ENCODE peak calls at places on chromosome 3, in six cellular contexts. One of them, this sample, is unnamed.

GRCh38 chr3:12062605-12063004 is 58.4 kb downstream of the SYN2 start:
- DNase-seq in fibroblast of the aortic adventitia: no peak
- DNase-seq in kidney: no peak
- DNase-seq in astrocyte of the spinal cord: no peak
- DNase-seq in cardiac fibroblast: no peak
- DNase-seq in IMR-90: no peak
- DNase-seq in this sample: no peak

GRCh38 chr3:107438671-107439070 is 61.4 kb downstream of the CCDC54 start:
- DNase-seq in astrocyte of the spinal cord: no peak
- DNase-seq in kidney: no peak
- DNase-seq in IMR-90: no peak
- DNase-seq in cardiac fibroblast: no peak
- DNase-seq in fibroblast of the aortic adventitia: no peak
- DNase-seq in this sample: no peak

GRCh38 chr3:115581347-115582135 is 41.8 kb upstream of the GAP43 start:
- DNase-seq in IMR-90: peak; percentile 15
- DNase-seq in kidney: no peak
- DNase-seq in cardiac fibroblast: peak; percentile 30
- DNase-seq in fibroblast of the aortic adventitia: peak; percentile 77
- DNase-seq in astrocyte of the spinal cord: peak; percentile 16
- DNase-seq in this sample: peak; percentile 40

GRCh38 chr3:196645091-196645490 is 5.6 kb downstream of the NRROS start:
- DNase-seq in cardiac fibroblast: no peak
- DNase-seq in astrocyte of the spinal cord: no peak
- DNase-seq in fibroblast of the aortic adventitia: no peak
- DNase-seq in kidney: peak; percentile 21
- DNase-seq in IMR-90: no peak
- DNase-seq in this sample: no peak

GRCh38 chr3:157290761-157291160 is 130.8 kb upstream of the CCNL1 start:
- DNase-seq in kidney: no peak
- DNase-seq in cardiac fibroblast: peak; percentile 90
- DNase-seq in IMR-90: peak; percentile 63
- DNase-seq in fibroblast of the aortic adventitia: peak; percentile 98
- DNase-seq in astrocyte of the spinal cord: peak; percentile 63
- DNase-seq in this sample: no peak

GRCh38 chr3:85760342-85760741 is 801.6 kb downstream of the CADM2 start:
- DNase-seq in fibroblast of the aortic adventitia: no peak
- DNase-seq in IMR-90: no peak
- DNase-seq in astrocyte of the spinal cord: no peak
- DNase-seq in kidney: no peak
- DNase-seq in cardiac fibroblast: no peak
- DNase-seq in this sample: peak; percentile 76

GRCh38 chr3:148881286-148881685 is 16.2 kb downstream of the CPA3 start:
- DNase-seq in fibroblast of the aortic adventitia: no peak
- DNase-seq in cardiac fibroblast: no peak
- DNase-seq in astrocyte of the spinal cord: peak; percentile 34
- DNase-seq in kidney: no peak
- DNase-seq in IMR-90: peak; percentile 37
- DNase-seq in this sample: no peak

GRCh38 chr3:136787226-136787793 is 31.6 kb upstream of the SLC35G2 start:
- DNase-seq in kidney: no peak
- DNase-seq in cardiac fibroblast: peak; percentile 55
- DNase-seq in fibroblast of the aortic adventitia: peak; percentile 84
- DNase-seq in IMR-90: peak; percentile 45
- DNase-seq in astrocyte of the spinal cord: peak; percentile 61
- DNase-seq in this sample: no peak

GRCh38 chr3:18124501-18124900 is 300.6 kb downstream of the SATB1 start:
- DNase-seq in cardiac fibroblast: peak; percentile 48
- DNase-seq in kidney: no peak
- DNase-seq in fibroblast of the aortic adventitia: peak; percentile 73
- DNase-seq in astrocyte of the spinal cord: peak; percentile 85
- DNase-seq in IMR-90: peak; percentile 67
- DNase-seq in this sample: peak; percentile 85

GRCh38 chr3:165884518-165884917 is 47.3 kb upstream of the BCHE start:
- DNase-seq in cardiac fibroblast: no peak
- DNase-seq in fibroblast of the aortic adventitia: no peak
- DNase-seq in IMR-90: no peak
- DNase-seq in astrocyte of the spinal cord: no peak
- DNase-seq in kidney: no peak
- DNase-seq in this sample: no peak

GRCh38 chr3:10223676-10224639 is 24.3 kb upstream of the TATDN2 start:
- DNase-seq in fibroblast of the aortic adventitia: no peak
- DNase-seq in IMR-90: no peak
- DNase-seq in astrocyte of the spinal cord: no peak
- DNase-seq in kidney: no peak
- DNase-seq in cardiac fibroblast: no peak
- DNase-seq in this sample: no peak

GRCh38 chr3:78402720-78403119 is 1362.8 kb downstream of the ROBO2 start:
- DNase-seq in IMR-90: no peak
- DNase-seq in kidney: no peak
- DNase-seq in fibroblast of the aortic adventitia: no peak
- DNase-seq in astrocyte of the spinal cord: no peak
- DNase-seq in cardiac fibroblast: no peak
- DNase-seq in this sample: peak; percentile 96

GRCh38 chr3:125245521-125245920 is 33.0 kb upstream of the SLC12A8 start:
- DNase-seq in fibroblast of the aortic adventitia: no peak
- DNase-seq in IMR-90: peak; percentile 83
- DNase-seq in kidney: no peak
- DNase-seq in cardiac fibroblast: no peak
- DNase-seq in astrocyte of the spinal cord: no peak
- DNase-seq in this sample: no peak

DNA sequence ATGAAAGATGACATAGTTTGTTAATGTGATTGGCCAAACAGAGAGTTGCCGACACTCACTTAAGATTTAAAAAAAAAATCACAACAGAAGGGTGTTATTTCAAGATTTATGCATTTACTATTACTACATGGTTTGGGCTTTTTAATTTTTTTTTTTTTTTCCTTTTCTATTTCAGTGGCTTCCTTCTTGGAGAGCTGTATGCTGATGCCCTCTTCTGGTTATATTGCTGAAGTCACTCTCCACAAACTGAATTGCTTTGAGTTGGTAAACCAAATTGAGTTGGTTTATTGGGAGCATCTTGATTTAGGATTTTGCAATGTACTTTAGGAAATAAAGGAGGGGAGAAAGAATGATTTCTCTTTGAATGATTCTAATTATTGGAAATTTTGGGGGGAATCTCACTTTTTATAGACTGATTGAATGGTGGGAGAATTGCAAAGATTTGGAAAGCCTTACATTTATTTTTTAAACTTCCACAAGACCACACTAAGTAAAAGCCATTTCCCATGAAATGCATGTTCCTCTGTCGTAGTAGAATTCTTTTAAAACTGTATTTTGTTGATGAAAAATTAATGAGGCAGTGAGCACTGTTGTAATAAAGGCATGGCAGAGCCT is 186.6 kb upstream of the FEZF2 start:
- DNase-seq in astrocyte of the spinal cord: peak; percentile 57
- DNase-seq in kidney: no peak
- DNase-seq in cardiac fibroblast: peak; percentile 72
- DNase-seq in IMR-90: peak; percentile 57
- DNase-seq in fibroblast of the aortic adventitia: peak; percentile 75
- DNase-seq in this sample: peak; percentile 56
- TF ChIP-seq CTCF in astrocyte of the spinal cord: peak; percentile 69
- TF ChIP-seq CTCF in kidney: peak; percentile 30
- TF ChIP-seq CTCF in cardiac fibroblast: peak; percentile 65
- TF ChIP-seq CTCF in IMR-90: peak; percentile 57
- TF ChIP-seq CTCF in fibroblast of the aortic adventitia: peak; percentile 70
- TF ChIP-seq CTCF in this sample: peak; percentile 44

GRCh38 chr3:72100626-72101187 is 315.8 kb upstream of the PROK2 start:
- DNase-seq in fibroblast of the aortic adventitia: peak; percentile 70
- DNase-seq in IMR-90: peak; percentile 60
- DNase-seq in cardiac fibroblast: peak; percentile 92
- DNase-seq in astrocyte of the spinal cord: peak; percentile 45
- DNase-seq in kidney: peak; percentile 92
- DNase-seq in this sample: peak; percentile 7

GRCh38 chr3:72101538-72101937 is 316.6 kb upstream of the PROK2 start:
- DNase-seq in fibroblast of the aortic adventitia: no peak
- DNase-seq in astrocyte of the spinal cord: no peak
- DNase-seq in cardiac fibroblast: no peak
- DNase-seq in kidney: no peak
- DNase-seq in IMR-90: no peak
- DNase-seq in this sample: no peak

GRCh38 chr3:72102057-72102711 is 317.2 kb upstream of the PROK2 start:
- DNase-seq in kidney: no peak
- DNase-seq in fibroblast of the aortic adventitia: no peak
- DNase-seq in astrocyte of the spinal cord: no peak
- DNase-seq in IMR-90: no peak
- DNase-seq in cardiac fibroblast: no peak
- DNase-seq in this sample: no peak

GRCh38 chr3:72099331-72100061 is 314.5 kb upstream of the PROK2 start:
- DNase-seq in kidney: no peak
- DNase-seq in cardiac fibroblast: no peak
- DNase-seq in astrocyte of the spinal cord: no peak
- DNase-seq in IMR-90: no peak
- DNase-seq in fibroblast of the aortic adventitia: no peak
- DNase-seq in this sample: no peak

GRCh38 chr3:72100062-72100511 is 315.1 kb upstream of the PROK2 start:
- DNase-seq in cardiac fibroblast: no peak
- DNase-seq in IMR-90: no peak
- DNase-seq in kidney: peak; percentile 78
- DNase-seq in fibroblast of the aortic adventitia: no peak
- DNase-seq in astrocyte of the spinal cord: no peak
- DNase-seq in this sample: no peak
- H3K4me3 ChIP-seq in cardiac fibroblast: no peak overlapping the region
- H3K4me3 ChIP-seq in IMR-90: no peak overlapping the region
- H3K4me3 ChIP-seq in kidney: peak overlapping the region; percentile 40
- H3K4me3 ChIP-seq in fibroblast of the aortic adventitia: no peak overlapping the region
- H3K4me3 ChIP-seq in astrocyte of the spinal cord: peak overlapping the region; percentile 27
- H3K4me3 ChIP-seq in this sample: no peak overlapping the region

GRCh38 chr3:24386458-24386857 is 108.2 kb downstream of the THRB start:
- DNase-seq in astrocyte of the spinal cord: no peak
- DNase-seq in kidney: no peak
- DNase-seq in IMR-90: no peak
- DNase-seq in fibroblast of the aortic adventitia: no peak
- DNase-seq in cardiac fibroblast: no peak
- DNase-seq in this sample: no peak
- TF ChIP-seq CTCF in astrocyte of the spinal cord: no peak
- TF ChIP-seq CTCF in kidney: no peak
- TF ChIP-seq CTCF in IMR-90: no peak
- TF ChIP-seq CTCF in fibroblast of the aortic adventitia: no peak
- TF ChIP-seq CTCF in cardiac fibroblast: no peak
- TF ChIP-seq CTCF in this sample: no peak

DNA sequence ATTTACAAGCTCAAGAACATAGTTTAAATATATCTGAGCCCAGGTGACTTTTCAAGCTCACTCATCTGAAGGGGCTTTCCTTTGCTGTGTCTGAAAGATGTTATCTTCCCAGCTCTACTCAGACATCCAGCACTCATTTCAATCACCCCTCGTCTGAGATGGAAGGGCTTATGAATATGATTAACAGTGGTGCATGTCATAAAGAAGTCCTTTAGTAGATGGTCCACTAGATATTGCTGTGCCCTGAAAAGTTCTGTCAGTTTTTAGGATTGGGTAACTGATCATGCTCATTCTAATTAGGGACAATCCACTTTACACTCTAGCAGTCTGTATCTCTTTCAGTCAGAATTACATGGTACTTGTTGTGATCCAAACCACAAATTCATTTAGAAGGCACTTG is 28.3 kb downstream of the RETNLB start:
- DNase-seq in cardiac fibroblast: no peak
- DNase-seq in fibroblast of the aortic adventitia: no peak
- DNase-seq in IMR-90: no peak
- DNase-seq in astrocyte of the spinal cord: no peak
- DNase-seq in kidney: no peak
- DNase-seq in this sample: no peak
- H3K4me3 ChIP-seq in cardiac fibroblast: no peak overlapping the region
- H3K4me3 ChIP-seq in fibroblast of the aortic adventitia: no peak overlapping the region
- H3K4me3 ChIP-seq in IMR-90: no peak overlapping the region
- H3K4me3 ChIP-seq in astrocyte of the spinal cord: no peak overlapping the region
- H3K4me3 ChIP-seq in kidney: no peak overlapping the region
- H3K4me3 ChIP-seq in this sample: no peak overlapping the region

DNA sequence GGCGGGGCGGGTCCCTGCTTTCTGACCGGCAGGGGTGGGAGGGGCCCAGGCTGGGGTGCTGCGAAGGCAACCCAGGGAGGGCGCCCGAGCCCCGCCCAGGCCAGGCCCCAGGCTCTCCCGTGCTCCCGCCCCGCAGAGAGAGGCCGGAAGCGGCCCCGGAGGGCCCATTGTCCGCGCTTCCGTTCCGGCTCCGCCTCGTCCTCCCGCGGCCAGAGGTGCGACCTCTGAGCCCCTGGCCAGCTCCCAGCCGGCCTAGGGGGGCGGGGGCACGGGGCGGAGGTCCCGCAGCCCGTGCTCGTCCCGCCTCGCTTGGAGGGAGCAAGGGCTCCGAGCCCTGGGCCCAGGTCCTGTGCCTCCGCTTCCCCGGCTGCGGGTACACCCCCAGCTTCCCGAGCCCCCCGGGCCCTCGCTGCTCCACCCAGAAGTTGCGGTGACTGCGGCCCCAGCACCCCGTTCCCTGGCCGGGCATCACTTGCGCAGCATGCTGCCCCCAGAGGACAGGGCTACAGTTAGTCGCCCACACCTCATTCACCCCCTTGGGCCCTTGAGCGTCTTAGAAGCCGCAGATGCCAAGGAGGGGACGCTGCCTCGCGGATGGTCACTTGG is 20.4 kb upstream of the PLXND1 start:
- DNase-seq in astrocyte of the spinal cord: no peak
- DNase-seq in kidney: peak; percentile 98
- DNase-seq in IMR-90: peak; percentile 54
- DNase-seq in fibroblast of the aortic adventitia: peak; percentile 70
- DNase-seq in cardiac fibroblast: peak; percentile 92
- DNase-seq in this sample: peak; percentile 55
- TF ChIP-seq CTCF in astrocyte of the spinal cord: no peak
- TF ChIP-seq CTCF in kidney: no peak
- TF ChIP-seq CTCF in IMR-90: no peak
- TF ChIP-seq CTCF in fibroblast of the aortic adventitia: peak; percentile 15
- TF ChIP-seq CTCF in cardiac fibroblast: no peak
- TF ChIP-seq CTCF in this sample: no peak

GRCh38 chr3:181382656-181383055 is 329.1 kb upstream of the SOX2 start:
- DNase-seq in cardiac fibroblast: no peak
- DNase-seq in fibroblast of the aortic adventitia: no peak
- DNase-seq in kidney: no peak
- DNase-seq in IMR-90: no peak
- DNase-seq in astrocyte of the spinal cord: no peak
- DNase-seq in this sample: no peak

GRCh38 chr3:181383760-181384159 is 328.0 kb upstream of the SOX2 start:
- DNase-seq in IMR-90: no peak
- DNase-seq in astrocyte of the spinal cord: no peak
- DNase-seq in cardiac fibroblast: no peak
- DNase-seq in fibroblast of the aortic adventitia: no peak
- DNase-seq in kidney: no peak
- DNase-seq in this sample: no peak

GRCh38 chr3:181384970-181385369 is 326.8 kb upstream of the SOX2 start:
- DNase-seq in kidney: no peak
- DNase-seq in fibroblast of the aortic adventitia: no peak
- DNase-seq in IMR-90: no peak
- DNase-seq in astrocyte of the spinal cord: no peak
- DNase-seq in cardiac fibroblast: no peak
- DNase-seq in this sample: peak; percentile 48

GRCh38 chr3:181379278-181379677 is 332.4 kb upstream of the SOX2 start:
- DNase-seq in fibroblast of the aortic adventitia: no peak
- DNase-seq in IMR-90: no peak
- DNase-seq in kidney: no peak
- DNase-seq in astrocyte of the spinal cord: no peak
- DNase-seq in cardiac fibroblast: no peak
- DNase-seq in this sample: no peak

DNA sequence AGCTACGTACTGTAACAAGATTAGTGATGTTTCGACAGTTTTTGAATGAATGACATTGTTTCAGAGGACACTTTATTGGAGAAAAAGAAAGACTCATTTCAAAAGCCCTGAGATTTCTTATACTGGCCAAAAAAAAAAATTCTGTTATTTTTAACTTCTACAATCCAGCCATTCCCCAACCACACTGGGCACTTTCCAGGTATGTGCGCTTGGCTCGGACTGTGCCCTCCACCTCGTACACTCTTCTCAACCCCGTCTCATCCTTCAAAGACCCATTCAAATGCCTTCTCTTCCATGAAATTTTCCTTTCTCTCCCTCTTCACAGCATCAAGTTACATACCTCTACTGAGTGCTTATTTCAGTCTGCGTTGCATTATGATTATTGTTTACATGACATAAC is 328.5 kb upstream of the SOX2 start:
- DNase-seq in IMR-90: no peak
- DNase-seq in astrocyte of the spinal cord: no peak
- DNase-seq in fibroblast of the aortic adventitia: no peak
- DNase-seq in cardiac fibroblast: no peak
- DNase-seq in kidney: no peak
- DNase-seq in this sample: no peak
- H3K4me3 ChIP-seq in IMR-90: no peak overlapping the region
- H3K4me3 ChIP-seq in astrocyte of the spinal cord: no peak overlapping the region
- H3K4me3 ChIP-seq in fibroblast of the aortic adventitia: no peak overlapping the region
- H3K4me3 ChIP-seq in cardiac fibroblast: no peak overlapping the region
- H3K4me3 ChIP-seq in kidney: no peak overlapping the region
- H3K4me3 ChIP-seq in this sample: no peak overlapping the region

This sample was measured in bronchial epithelial cell.